ENCODE peak calls at places on chromosomes 3 and 15, in six cellular contexts. One of them, this sample, is unnamed.

GRCh38 chr15:83378921-83379561 is 68.1 kb upstream of the SH3GL3 start:
- DNase-seq in mesothelial cell of epicardium: no peak
- DNase-seq in RWPE1: peak; percentile 92
- DNase-seq in BE2C: no peak
- DNase-seq in GM13976: no peak
- DNase-seq in neural progenitor cell: no peak
- DNase-seq in this sample: no peak

GRCh38 chr3:49972656-49973055 is 32.7 kb downstream of the RBM6 start:
- DNase-seq in BE2C: no peak
- DNase-seq in RWPE1: no peak
- DNase-seq in mesothelial cell of epicardium: no peak
- DNase-seq in neural progenitor cell: no peak
- DNase-seq in GM13976: no peak
- DNase-seq in this sample: no peak

GRCh38 chr3:55373413-55373812 is 113.7 kb downstream of the WNT5A start:
- DNase-seq in neural progenitor cell: no peak
- DNase-seq in BE2C: no peak
- DNase-seq in mesothelial cell of epicardium: no peak
- DNase-seq in RWPE1: no peak
- DNase-seq in GM13976: no peak
- DNase-seq in this sample: no peak

GRCh38 chr3:62134061-62134496 is 239.3 kb downstream of the FEZF2 start:
- DNase-seq in GM13976: no peak
- DNase-seq in BE2C: peak; percentile 33
- DNase-seq in mesothelial cell of epicardium: no peak
- DNase-seq in neural progenitor cell: no peak
- DNase-seq in RWPE1: peak; percentile 35
- DNase-seq in this sample: no peak

GRCh38 chr15:84022516-84022915 is 213.1 kb upstream of the GOLGA6L4 start:
- DNase-seq in GM13976: no peak
- DNase-seq in neural progenitor cell: no peak
- DNase-seq in BE2C: no peak
- DNase-seq in RWPE1: no peak
- DNase-seq in mesothelial cell of epicardium: no peak
- DNase-seq in this sample: no peak

GRCh38 chr3:177615015-177615414 is 417.7 kb upstream of the TBL1XR1 start:
- DNase-seq in GM13976: no peak
- DNase-seq in mesothelial cell of epicardium: no peak
- DNase-seq in RWPE1: peak; percentile 46
- DNase-seq in BE2C: no peak
- DNase-seq in neural progenitor cell: no peak
- DNase-seq in this sample: no peak

GRCh38 chr3:5188419-5189405 is 1.2 kb downstream of the EDEM1 start:
- DNase-seq in GM13976: peak; percentile 34
- DNase-seq in BE2C: no peak
- DNase-seq in neural progenitor cell: peak; percentile 36
- DNase-seq in mesothelial cell of epicardium: no peak
- DNase-seq in RWPE1: peak; percentile 11
- DNase-seq in this sample: no peak

GRCh38 chr15:39488498-39488897 is 92.4 kb upstream of the THBS1 start:
- DNase-seq in neural progenitor cell: no peak
- DNase-seq in RWPE1: no peak
- DNase-seq in BE2C: no peak
- DNase-seq in mesothelial cell of epicardium: no peak
- DNase-seq in GM13976: no peak
- DNase-seq in this sample: no peak

GRCh38 chr3:18301781-18302180 is 123.4 kb downstream of the SATB1 start:
- DNase-seq in BE2C: no peak
- DNase-seq in neural progenitor cell: no peak
- DNase-seq in mesothelial cell of epicardium: no peak
- DNase-seq in GM13976: no peak
- DNase-seq in RWPE1: no peak
- DNase-seq in this sample: no peak

GRCh38 chr3:173970206-173970605 is 572.7 kb downstream of the NLGN1 start:
- DNase-seq in GM13976: no peak
- DNase-seq in mesothelial cell of epicardium: no peak
- DNase-seq in neural progenitor cell: no peak
- DNase-seq in RWPE1: no peak
- DNase-seq in BE2C: no peak
- DNase-seq in this sample: no peak

GRCh38 chr3:135366816-135367215 is 571.8 kb downstream of the EPHB1 start:
- DNase-seq in RWPE1: no peak
- DNase-seq in BE2C: no peak
- DNase-seq in neural progenitor cell: no peak
- DNase-seq in GM13976: no peak
- DNase-seq in mesothelial cell of epicardium: no peak
- DNase-seq in this sample: no peak

GRCh38 chr15:40029979-40030893 is 8.7 kb downstream of the SRP14 start:
- DNase-seq in neural progenitor cell: peak; percentile 71
- DNase-seq in BE2C: peak; percentile 45
- DNase-seq in GM13976: no peak
- DNase-seq in RWPE1: no peak
- DNase-seq in mesothelial cell of epicardium: no peak
- DNase-seq in this sample: no peak

GRCh38 chr3:85838921-85839320 is 880.1 kb downstream of the CADM2 start:
- DNase-seq in mesothelial cell of epicardium: no peak
- DNase-seq in RWPE1: no peak
- DNase-seq in GM13976: no peak
- DNase-seq in BE2C: no peak
- DNase-seq in neural progenitor cell: no peak
- DNase-seq in this sample: no peak

GRCh38 chr3:196219194-196219969 is 3.0 kb downstream of the SLC51A start:
- DNase-seq in neural progenitor cell: peak; percentile 33
- DNase-seq in mesothelial cell of epicardium: no peak
- DNase-seq in GM13976: peak; percentile 77
- DNase-seq in BE2C: peak; percentile 70
- DNase-seq in RWPE1: peak; percentile 57
- DNase-seq in this sample: peak; percentile 72

GRCh38 chr3:127216415-127217261 is 23.7 kb downstream of the PRR23E start:
- DNase-seq in mesothelial cell of epicardium: no peak
- DNase-seq in RWPE1: no peak
- DNase-seq in BE2C: no peak
- DNase-seq in GM13976: peak; percentile 76
- DNase-seq in neural progenitor cell: no peak
- DNase-seq in this sample: peak; percentile 69

GRCh38 chr15:45670511-45670910 is 35.7 kb downstream of the SQOR start:
- DNase-seq in BE2C: no peak
- DNase-seq in GM13976: no peak
- DNase-seq in mesothelial cell of epicardium: no peak
- DNase-seq in RWPE1: no peak
- DNase-seq in neural progenitor cell: no peak
- DNase-seq in this sample: no peak

GRCh38 chr15:41990243-41990605 is 17.9 kb upstream of the EHD4 start:
- DNase-seq in mesothelial cell of epicardium: no peak
- DNase-seq in GM13976: no peak
- DNase-seq in RWPE1: no peak
- DNase-seq in neural progenitor cell: no peak
- DNase-seq in BE2C: no peak
- DNase-seq in this sample: no peak

GRCh38 chr3:39727415-39727814 is 82.0 kb upstream of the MYRIP start:
- DNase-seq in neural progenitor cell: peak; percentile 46
- DNase-seq in RWPE1: no peak
- DNase-seq in mesothelial cell of epicardium: no peak
- DNase-seq in BE2C: no peak
- DNase-seq in GM13976: no peak
- DNase-seq in this sample: no peak

GRCh38 chr15:69973102-69973714 is 124.5 kb downstream of the TLE3 start:
- DNase-seq in neural progenitor cell: peak; percentile 54
- DNase-seq in GM13976: peak; percentile 42
- DNase-seq in mesothelial cell of epicardium: no peak
- DNase-seq in BE2C: no peak
- DNase-seq in RWPE1: peak; percentile 84
- DNase-seq in this sample: no peak

GRCh38 chr3:176766862-176767261 is 430.4 kb downstream of the TBL1XR1 start:
- DNase-seq in mesothelial cell of epicardium: no peak
- DNase-seq in neural progenitor cell: no peak
- DNase-seq in RWPE1: no peak
- DNase-seq in BE2C: no peak
- DNase-seq in GM13976: no peak
- DNase-seq in this sample: no peak

GRCh38 chr3:78857494-78858111 is 910.2 kb downstream of the ROBO1 start:
- DNase-seq in BE2C: peak; percentile 61
- DNase-seq in RWPE1: no peak
- DNase-seq in mesothelial cell of epicardium: no peak
- DNase-seq in neural progenitor cell: no peak
- DNase-seq in GM13976: no peak
- DNase-seq in this sample: no peak
- TF ChIP-seq CTCF in BE2C: peak; percentile 72
- TF ChIP-seq CTCF in RWPE1: no peak
- TF ChIP-seq CTCF in mesothelial cell of epicardium: no peak
- TF ChIP-seq CTCF in neural progenitor cell: peak; percentile 18
- TF ChIP-seq CTCF in GM13976: no peak
- TF ChIP-seq CTCF in this sample: no peak

DNA sequence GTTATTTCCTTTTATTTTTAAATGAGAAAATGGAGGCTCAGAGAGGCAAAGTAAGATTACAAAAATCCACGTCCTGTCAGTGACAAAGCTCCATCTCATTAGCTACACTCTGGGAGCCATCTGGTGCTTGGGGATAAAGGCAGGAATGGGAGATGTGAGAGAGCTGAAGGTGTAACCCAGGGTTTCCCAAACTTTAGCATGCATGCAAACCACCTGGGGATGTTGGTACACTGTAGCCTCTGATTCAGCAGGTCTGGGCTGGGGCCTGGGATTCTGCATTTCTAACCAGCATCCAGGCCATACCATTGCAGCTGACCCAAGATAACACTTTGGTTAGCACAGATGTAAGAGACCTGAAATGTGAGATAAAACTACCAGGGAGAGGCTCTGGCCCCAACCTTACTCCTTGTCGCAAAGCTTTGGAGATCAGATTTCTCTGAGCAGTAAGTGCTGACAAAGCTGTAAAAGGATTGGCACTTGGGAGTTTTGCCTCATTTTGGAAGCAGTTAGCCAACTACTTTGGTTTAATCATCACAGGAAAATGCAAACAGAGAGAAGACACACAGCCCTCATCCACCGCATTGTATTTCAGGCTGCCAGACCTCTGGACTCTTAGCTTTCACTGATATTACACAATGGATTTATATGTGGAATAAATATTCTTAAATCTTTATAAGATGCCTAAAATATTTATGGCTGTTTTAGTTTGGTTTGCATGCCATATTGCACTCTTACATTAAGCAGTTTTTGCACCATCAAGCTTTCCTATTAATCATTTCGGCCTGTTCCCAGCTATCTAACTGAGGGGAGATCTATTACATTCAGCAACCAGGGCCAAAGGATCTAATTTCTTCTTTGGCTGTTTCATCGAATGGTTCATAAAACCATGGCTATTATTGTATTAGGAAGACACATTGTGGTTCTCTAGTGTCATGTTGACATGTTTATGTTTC is 263.0 kb downstream of the EBLN2 start:
- DNase-seq in mesothelial cell of epicardium: no peak
- DNase-seq in neural progenitor cell: no peak
- DNase-seq in RWPE1: no peak
- DNase-seq in BE2C: no peak
- DNase-seq in GM13976: no peak
- DNase-seq in this sample: no peak
- TF ChIP-seq CTCF in mesothelial cell of epicardium: no peak
- TF ChIP-seq CTCF in neural progenitor cell: no peak
- TF ChIP-seq CTCF in RWPE1: no peak
- TF ChIP-seq CTCF in BE2C: no peak
- TF ChIP-seq CTCF in GM13976: no peak
- TF ChIP-seq CTCF in this sample: no peak

GRCh38 chr15:58213587-58214360 is 75.6 kb downstream of the AQP9 start:
- DNase-seq in RWPE1: no peak
- DNase-seq in neural progenitor cell: no peak
- DNase-seq in GM13976: no peak
- DNase-seq in BE2C: no peak
- DNase-seq in mesothelial cell of epicardium: no peak
- DNase-seq in this sample: no peak

GRCh38 chr15:58214941-58215340 is 76.8 kb downstream of the AQP9 start:
- DNase-seq in GM13976: no peak
- DNase-seq in BE2C: no peak
- DNase-seq in mesothelial cell of epicardium: no peak
- DNase-seq in RWPE1: no peak
- DNase-seq in neural progenitor cell: no peak
- DNase-seq in this sample: no peak

GRCh38 chr15:58212909-58213526 is 74.8 kb downstream of the AQP9 start:
- DNase-seq in GM13976: no peak
- DNase-seq in BE2C: peak; percentile 37
- DNase-seq in neural progenitor cell: peak; percentile 62
- DNase-seq in mesothelial cell of epicardium: no peak
- DNase-seq in RWPE1: peak; percentile 52
- DNase-seq in this sample: no peak
- TF ChIP-seq CTCF in GM13976: peak; percentile 21
- TF ChIP-seq CTCF in BE2C: peak; percentile 69
- TF ChIP-seq CTCF in neural progenitor cell: peak; percentile 65
- TF ChIP-seq CTCF in mesothelial cell of epicardium: peak; percentile 33
- TF ChIP-seq CTCF in RWPE1: peak; percentile 55
- TF ChIP-seq CTCF in this sample: peak; percentile 26

DNA sequence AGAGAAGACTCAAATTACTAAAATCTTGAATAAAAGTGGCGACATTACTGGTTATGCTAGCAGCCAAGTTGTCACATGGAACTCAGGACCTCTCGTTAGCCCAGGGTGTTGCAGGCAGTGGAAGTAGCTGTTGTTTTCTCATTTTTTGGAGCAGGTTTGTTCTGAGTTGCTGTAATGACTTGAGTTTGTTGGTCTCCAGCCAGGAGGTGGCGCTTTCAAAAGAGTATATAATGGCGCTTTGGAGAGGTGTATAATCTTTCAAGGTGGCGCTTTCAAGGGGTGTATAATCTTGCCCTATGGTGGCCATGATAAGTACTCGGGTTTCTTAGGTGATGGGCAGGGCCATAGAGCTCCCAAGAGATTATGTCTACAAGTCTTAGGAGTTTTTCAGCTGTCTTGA is 632.7 kb downstream of the NTRK3 start:
- DNase-seq in RWPE1: no peak
- DNase-seq in GM13976: no peak
- DNase-seq in neural progenitor cell: peak; percentile 39
- DNase-seq in BE2C: peak; percentile 21
- DNase-seq in mesothelial cell of epicardium: no peak
- DNase-seq in this sample: no peak
- TF ChIP-seq CTCF in RWPE1: no peak
- TF ChIP-seq CTCF in GM13976: no peak
- TF ChIP-seq CTCF in neural progenitor cell: peak; percentile 57
- TF ChIP-seq CTCF in BE2C: peak; percentile 46
- TF ChIP-seq CTCF in mesothelial cell of epicardium: no peak
- TF ChIP-seq CTCF in this sample: peak; percentile 2